ENCODE peak calls at places on chromosomes 2 and 18, in six cellular contexts. J is CD8-positive, alpha-beta memory T cell; S is AG04450; H is T-helper 2 cell; K is stimulated activated CD4-positive, alpha-beta T cell treated with anti-CD3 and anti-CD28 coated beads, Interleukin-12 subunit alpha, Interleukin-12 subunit beta, amount 100 ng/mL, for 4 hours; R is AG08396. B is an unnamed sample.

GRCh38 chr2:30636311-30636710 is 170.9 kb downstream of the CAPN13 start:
- DNase-seq in R (no peak), S (no peak), J (no peak), H (no peak), K (no peak), B (no peak)

GRCh38 chr2:207926133-207927076 is 98.9 kb downstream of the PLEKHM3 start:
- DNase-seq in K (no peak), J (no peak), H (no peak), R (peak), S (peak), B (no peak)

GRCh38 chr2:3557588-3558204 is 437 bp downstream of the RNASEH1 start:
- DNase-seq in H (peak), J (no peak), S (no peak), R (no peak), K (no peak), B (no peak)

GRCh38 chr2:195319548-195320415 is 337.2 kb upstream of the SLC39A10 start:
- DNase-seq in R (no peak), H (no peak), J (no peak), S (no peak), K (no peak), B (no peak)

GRCh38 chr2:73250872-73251846 is 17.1 kb downstream of the CCT7 start:
- DNase-seq in H (no peak), K (no peak), J (no peak), S (no peak), R (no peak), B (no peak)

GRCh38 chr2:26901326-26902183 is 53.6 kb downstream of the DPYSL5 start:
- DNase-seq in H (no peak), K (no peak), R (no peak), J (no peak), S (no peak), B (no peak)

GRCh38 chr2:106961328-106961727 is 75.4 kb upstream of the ST6GAL2 start:
- DNase-seq in K (no peak), J (no peak), R (no peak), H (no peak), S (no peak), B (no peak)

GRCh38 chr2:71807969-71808451 is 339.7 kb downstream of the CYP26B1 start:
- DNase-seq in S (no peak), K (no peak), H (no peak), R (no peak), J (no peak), B (no peak)

GRCh38 chr2:119739580-119740255 is 20.0 kb upstream of the PTPN4 start:
- DNase-seq in J (no peak), R (no peak), K (no peak), S (no peak), H (no peak), B (no peak)

GRCh38 chr2:26764906-26765305 is 822 bp downstream of the SLC35F6 start:
- DNase-seq in S (no peak), H (no peak), K (no peak), J (no peak), R (no peak), B (no peak)

GRCh38 chr2:239942090-239942489 is 83.1 kb downstream of the NDUFA10 start:
- DNase-seq in S (no peak), K (no peak), R (no peak), J (no peak), H (no peak), B (no peak)

GRCh38 chr2:162073776-162074578 is at the start of gene DPP4:
- DNase-seq in J (peak), H (peak), S (no peak), K (peak), R (peak), B (no peak)

GRCh38 chr2:65018141-65018582 is 29.0 kb downstream of the SLC1A4 start:
- DNase-seq in H (no peak), S (no peak), K (no peak), R (no peak), J (no peak), B (no peak)

GRCh38 chr18:5317186-5317585 is 21.7 kb upstream of the ZBTB14 start:
- DNase-seq in K (no peak), S (no peak), H (no peak), J (no peak), R (no peak), B (no peak)

GRCh38 chr2:67215214-67215613 is 181.9 kb upstream of the ETAA1 start:
- DNase-seq in J (no peak), R (peak), H (no peak), S (peak), K (no peak), B (peak)

GRCh38 chr2:38246105-38246504 is 131.0 kb downstream of the ATL2 start:
- DNase-seq in S (no peak), H (no peak), R (no peak), K (no peak), J (no peak), B (no peak)

GRCh38 chr2:44155577-44156446 is 12.9 kb upstream of the PPM1B start:
- DNase-seq in J (no peak), K (no peak), H (no peak), R (no peak), S (no peak), B (peak)

GRCh38 chr18:48038636-48039035 is 108.2 kb upstream of the SMAD2 start:
- DNase-seq in S (no peak), R (no peak), J (no peak), K (no peak), H (no peak), B (no peak)

GRCh38 chr2:67169417-67170140 is 227.6 kb upstream of the ETAA1 start:
- DNase-seq in J (no peak), H (no peak), R (no peak), S (no peak), K (no peak), B (no peak)

GRCh38 chr2:21650566-21650965 is 526.8 kb downstream of the TDRD15 start:
- DNase-seq in J (no peak), S (no peak), R (peak), K (no peak), H (no peak), B (peak)

GRCh38 chr2:203689424-203690109 is 16.9 kb upstream of the CD28 start:
- DNase-seq in K (no peak), R (no peak), S (no peak), J (no peak), H (no peak), B (no peak)

GRCh38 chr2:233728723-233729301 is at the start of gene UGT1A3:
- DNase-seq in K (no peak), J (no peak), S (no peak), R (no peak), H (no peak), B (no peak)

GRCh38 chr18:79789901-79790885 is 7.5 kb upstream of the KCNG2 start:
- DNase-seq in K (no peak), H (no peak), S (no peak), R (no peak), J (no peak), B (no peak)

GRCh38 chr2:128468186-128468585 is 149.5 kb upstream of the HS6ST1 start:
- DNase-seq in H (no peak), S (no peak), K (no peak), J (no peak), R (no peak), B (no peak)

GRCh38 chr2:43391159-43391876 is 164.9 kb upstream of the ZFP36L2 start:
- DNase-seq in K (no peak), R (no peak), S (no peak), J (no peak), H (peak), B (no peak)

GRCh38 chr2:181440336-181440735 is 16.9 kb upstream of the ITGA4 start:
- DNase-seq in K (no peak), J (no peak), R (no peak), S (no peak), H (no peak), B (no peak)

GRCh38 chr2:149375801-149376349 is 45.5 kb downstream of the LYPD6 start:
- DNase-seq in H (no peak), S (no peak), K (no peak), J (no peak), R (no peak), B (no peak)

GRCh38 chr2:9010866-9011265 is 7.4 kb upstream of the MBOAT2 start:
- DNase-seq in H (no peak), J (no peak), S (peak), R (peak), K (no peak), B (no peak)

GRCh38 chr2:108401800-108402199 is 24.0 kb downstream of the SULT1C4 start:
- DNase-seq in H (no peak), K (no peak), J (no peak), S (no peak), R (no peak), B (no peak)

GRCh38 chr2:181235683-181236459 is 221.3 kb upstream of the ITGA4 start:
- DNase-seq in S (no peak), R (no peak), J (no peak), K (no peak), H (peak), B (no peak)

GRCh38 chr2:172172513-172173217 is 70.0 kb upstream of the DLX2 start:
- DNase-seq in J (peak), R (peak), S (no peak), H (peak), K (peak), B (peak)

GRCh38 chr18:76985951-76986236 is 146.7 kb downstream of the MBP start:
- DNase-seq in R (no peak), J (no peak), H (no peak), S (no peak), K (no peak), B (no peak)

GRCh38 chr2:204550738-204551137 is 5.5 kb downstream of the PARD3B start:
- DNase-seq in J (no peak), K (no peak), H (no peak), S (peak), R (peak), B (no peak)

GRCh38 chr2:44753552-44754285 is 187.8 kb upstream of the SIX3 start:
- DNase-seq in J (no peak), R (no peak), K (no peak), H (peak), S (no peak), B (no peak)

GRCh38 chr2:129888896-129889295 is 90.6 kb upstream of the RAB6C start:
- DNase-seq in H (no peak), J (no peak), R (peak), K (no peak), S (no peak), B (peak)

GRCh38 chr2:136932700-136933099 is 167.4 kb downstream of the THSD7B start:
- DNase-seq in R (peak), S (no peak), K (no peak), H (no peak), J (no peak), B (peak)

GRCh38 chr2:98293931-98294687 is 52.1 kb upstream of the CNGA3 start:
- DNase-seq in K (no peak), H (no peak), S (no peak), R (no peak), J (no peak), B (no peak)